ENCODE peak calls at places on chromosomes 11 and 22, in five cellular contexts. G is sciatic nerve, I is COR-L47, Z is AG08395, X is NCI-H1436. N is an unnamed sample.

GRCh38 chr11:116193321-116194114 is 579.3 kb downstream of the BUD13 start:
- DNase-seq in X (no peak), G (no peak), I (peak; percentile 39), Z (peak; percentile 36), N (peak; percentile 92)

GRCh38 chr22:31742115-31742514 is 7.8 kb downstream of the PRR14L start:
- DNase-seq in G (no peak), I (no peak), Z (no peak), X (no peak), N (no peak)

GRCh38 chr22:33568934-33569496 is 351.3 kb downstream of the LARGE1 start:
- DNase-seq in I (no peak), X (no peak), Z (no peak), G (no peak), N (no peak)

GRCh38 chr22:42258126-42258525 is 12.3 kb downstream of the TCF20 start:
- DNase-seq in Z (no peak), I (no peak), G (no peak), X (no peak), N (no peak)

GRCh38 chr11:18071098-18071705 is 25.1 kb upstream of the TPH1 start:
- DNase-seq in I (peak; percentile 38), X (no peak), Z (no peak), G (no peak), N (no peak)

GRCh38 chr11:67303989-67304411 is 670 bp downstream of the SSH3 start:
- DNase-seq in I (no peak), G (peak; percentile 65), X (no peak), Z (peak; percentile 12), N (peak; percentile 79)

GRCh38 chr22:23072035-23072910 is 2.0 kb downstream of the GNAZ start:
- DNase-seq in Z (peak; percentile 35), I (no peak), G (peak; percentile 52), X (no peak), N (peak; percentile 36)

GRCh38 chr11:12542186-12542935 is 131.9 kb upstream of the TEAD1 start:
- DNase-seq in I (no peak), X (no peak), G (no peak), Z (no peak), N (no peak)

GRCh38 chr11:123239371-123240150 is 44.5 kb upstream of the CLMP start:
- DNase-seq in G (no peak), I (no peak), Z (peak; percentile 45), X (no peak), N (no peak)

GRCh38 chr11:63099555-63099954 is 44.5 kb downstream of the SLC22A24 start:
- DNase-seq in I (no peak), Z (no peak), X (no peak), G (no peak), N (no peak)

GRCh38 chr22:28670691-28671261 is 8.9 kb downstream of the TTC28 start:
- DNase-seq in I (no peak), X (no peak), G (no peak), Z (no peak), N (no peak)

GRCh38 chr22:29470159-29470855 is 9.7 kb upstream of the NEFH start:
- DNase-seq in X (peak; percentile 69), Z (peak; percentile 58), G (no peak), I (peak; percentile 39), N (peak; percentile 83)

GRCh38 chr22:43389227-43389836 is 22.5 kb upstream of the MPPED1 start:
- DNase-seq in I (no peak), X (no peak), Z (no peak), G (no peak), N (no peak)

GRCh38 chr22:35921777-35922176 is 106.8 kb downstream of the RBFOX2 start:
- DNase-seq in Z (peak; percentile 84), G (peak; percentile 68), X (peak; percentile 53), I (peak; percentile 55), N (no peak)

GRCh38 chr11:125200441-125200840 is 35.9 kb downstream of the PKNOX2 start:
- DNase-seq in I (no peak), X (no peak), G (no peak), Z (no peak), N (no peak)

GRCh38 chr22:24758164-24758799 is 16.2 kb downstream of the PIWIL3 start:
- DNase-seq in I (peak; percentile 27), G (peak; percentile 75), Z (peak; percentile 64), X (peak; percentile 58), N (no peak)

GRCh38 chr11:17672469-17672868 is 46.9 kb upstream of the MYOD1 start:
- DNase-seq in G (no peak), Z (no peak), X (no peak), I (no peak), N (no peak)

GRCh38 chr22:37002633-37003032 is 16.6 kb downstream of the TST start:
- DNase-seq in I (no peak), X (no peak), G (no peak), Z (no peak), N (no peak)

GRCh38 chr11:21908211-21908610 is 284.7 kb upstream of the ANO5 start:
- DNase-seq in Z (no peak), X (no peak), I (no peak), G (no peak), N (no peak)

GRCh38 chr22:48757581-48757980 is 1070.1 kb downstream of the BRD1 start:
- DNase-seq in X (no peak), Z (no peak), I (no peak), G (peak; percentile 41), N (peak; percentile 40)

GRCh38 chr11:2399488-2400068 is 972 bp upstream of the TSSC4 start:
- DNase-seq in I (no peak), Z (no peak), G (no peak), X (no peak), N (no peak)

GRCh38 chr11:117833401-117833891 is 8.9 kb upstream of the FXYD2 start:
- DNase-seq in G (peak; percentile 54), Z (no peak), X (peak; percentile 41), I (peak; percentile 96), N (peak; percentile 88)

GRCh38 chr11:33713162-33713913 is 12.7 kb upstream of the C11orf91 start:
- DNase-seq in X (no peak), I (no peak), G (no peak), Z (no peak), N (no peak)

GRCh38 chr11:114162719-114163123 is 103.2 kb downstream of the ZBTB16 start:
- DNase-seq in G (peak; percentile 90), Z (peak; percentile 94), X (no peak), I (peak; percentile 88), N (peak; percentile 84)

GRCh38 chr11:14812776-14813175 is 79.3 kb downstream of the CYP2R1 start:
- DNase-seq in G (no peak), X (no peak), I (no peak), Z (no peak), N (no peak)

GRCh38 chr22:22731374-22731676 is 86.9 kb downstream of the GGTLC2 start:
- DNase-seq in X (no peak), G (no peak), Z (no peak), I (no peak), N (no peak)

GRCh38 chr11:10899542-10899830 is 41.6 kb upstream of the ZBED5 start:
- DNase-seq in I (no peak), Z (no peak), X (no peak), G (peak; percentile 60), N (peak; percentile 70)

GRCh38 chr11:9214765-9215164 is 50.4 kb downstream of the DENND5A start:
- DNase-seq in I (no peak), X (no peak), G (no peak), Z (no peak), N (no peak)

GRCh38 chr22:39308614-39309363 is 10.6 kb downstream of the RPL3 start:
- DNase-seq in I (no peak), X (no peak), G (no peak), Z (peak; percentile 90), N (no peak)

GRCh38 chr22:47042116-47042825 is 279.8 kb downstream of the TBC1D22A start:
- DNase-seq in G (no peak), I (no peak), Z (no peak), X (no peak), N (peak; percentile 42)

GRCh38 chr22:29031236-29031982 is 30.2 kb downstream of the C22orf31 start:
- DNase-seq in I (no peak), X (no peak), Z (peak; percentile 85), G (peak; percentile 66), N (peak; percentile 71)

GRCh38 chr11:124839051-124839971 is 25.9 kb upstream of the ROBO3 start:
- DNase-seq in Z (no peak), G (no peak), I (peak; percentile 26), X (no peak), N (no peak)

GRCh38 chr11:8760896-8761295 is 78.3 kb downstream of the RPL27A start:
- DNase-seq in I (no peak), Z (no peak), X (no peak), G (no peak), N (no peak)

GRCh38 chr11:11577246-11577855 is 44.5 kb downstream of the GALNT18 start:
- DNase-seq in I (no peak), Z (no peak), X (no peak), G (no peak), N (no peak)

GRCh38 chr11:17476317-17477083 is at the start of gene ABCC8:
- DNase-seq in Z (no peak), G (no peak), I (peak; percentile 25), X (peak; percentile 9), N (no peak)

GRCh38 chr11:10022764-10023163 is 271.3 kb downstream of the SBF2 start:
- DNase-seq in X (no peak), Z (peak; percentile 26), I (no peak), G (no peak), N (no peak)

GRCh38 chr11:10303558-10304363 is 1.1 kb upstream of the ADM start:
- DNase-seq in I (no peak), G (no peak), X (no peak), Z (peak; percentile 57), N (no peak)

GRCh38 chr11:46916669-46917108 is 1.7 kb downstream of the LRP4 start:
- DNase-seq in I (no peak), Z (peak; percentile 84), X (no peak), G (no peak), N (no peak)

GRCh38 chr22:43498856-43499253 is 87.0 kb downstream of the MPPED1 start:
- DNase-seq in G (no peak), I (no peak), Z (no peak), X (no peak), N (no peak)

GRCh38 chr11:116990811-116991210 is 107.4 kb downstream of the SIK3 start:
- DNase-seq in Z (no peak), G (no peak), I (no peak), X (no peak), N (no peak)

N was measured in upper lobe of right lung.